ENCODE peak calls at places on chromosome 2, in ten cellular contexts. X is mammary epithelial cell, D is endothelial cell of umbilical vein, K is MM.1S, N is PC-3, A is neural progenitor cell, I is HepG2, C is fibroblast of lung, M is IMR-90, W is H9. O is an unnamed sample.

GRCh38 chr2:64526034-64526433 is 1.9 kb downstream of the AFTPH start:
- DNase-seq in X (no peak), D (no peak), K (no peak), N (no peak), A (no peak), I (no peak), C (no peak), M (no peak), W (no peak), O (no peak)

GRCh38 chr2:8309131-8309530 is 372.7 kb upstream of the ID2 start:
- DNase-seq in X (no peak), D (no peak), K (no peak), N (no peak), A (no peak), I (no peak), C (no peak), M (no peak), W (peak), O (no peak)

GRCh38 chr2:47201224-47201623 is 46.1 kb upstream of the STPG4 start:
- DNase-seq in X (peak), D (no peak), K (no peak), N (peak), A (no peak), I (no peak), C (peak), M (peak), W (no peak), O (no peak)

GRCh38 chr2:25273985-25274550 is 67.7 kb downstream of the DNMT3A start:
- DNase-seq in X (no peak), D (no peak), K (no peak), N (no peak), A (no peak), I (no peak), C (no peak), M (no peak), W (no peak), O (peak)

GRCh38 chr2:28333606-28334526 is 58.8 kb upstream of the FOSL2 start:
- DNase-seq in X (no peak), D (no peak), K (no peak), N (no peak), A (no peak), I (no peak), C (peak), M (no peak), W (no peak), O (peak)

GRCh38 chr2:119545754-119546445 is 1.7 kb downstream of the CFAP221 start:
- DNase-seq in X (no peak), D (no peak), K (no peak), N (no peak), A (no peak), I (no peak), C (no peak), M (no peak), W (no peak), O (no peak)

GRCh38 chr2:46548521-46549144 is 69.3 kb downstream of the TMEM247 start:
- DNase-seq in X (no peak), D (no peak), K (peak), N (no peak), A (no peak), I (no peak), C (no peak), M (no peak), W (no peak), O (peak)

GRCh38 chr2:75528221-75528977 is 32.3 kb downstream of the EVA1A start:
- DNase-seq in X (peak), D (no peak), K (no peak), N (peak), A (no peak), I (no peak), C (no peak), M (no peak), W (peak), O (no peak)

GRCh38 chr2:190530211-190530639 is 4.3 kb downstream of the NEMP2 start:
- DNase-seq in X (peak), D (no peak), K (no peak), N (no peak), A (no peak), I (peak), C (peak), M (peak), W (no peak), O (peak)

GRCh38 chr2:142745691-142746090 is 131.8 kb upstream of the KYNU start:
- DNase-seq in X (peak), D (no peak), K (no peak), N (no peak), A (no peak), I (peak), C (no peak), M (no peak), W (no peak), O (no peak)

GRCh38 chr2:225920621-225921020 is 521.1 kb downstream of the NYAP2 start:
- DNase-seq in X (no peak), D (no peak), K (no peak), N (peak), A (no peak), I (no peak), C (no peak), M (no peak), W (no peak), O (no peak)

GRCh38 chr2:217797661-217798069 is 205.1 kb downstream of the TNS1 start:
- DNase-seq in X (peak), D (no peak), K (peak), N (peak), A (no peak), I (no peak), C (no peak), M (peak), W (no peak), O (no peak)

GRCh38 chr2:100126172-100126571 is 16.2 kb downstream of the AFF3 start:
- DNase-seq in X (no peak), D (no peak), K (no peak), N (no peak), A (no peak), I (no peak), C (peak), M (peak), W (no peak), O (no peak)

GRCh38 chr2:115129502-115129901 is 687.1 kb downstream of the DPP10 start:
- DNase-seq in X (no peak), D (no peak), K (no peak), N (no peak), A (no peak), I (no peak), C (no peak), M (no peak), W (no peak), O (no peak)

GRCh38 chr2:105775809-105776559 is 31.3 kb downstream of the NCK2 start:
- DNase-seq in X (no peak), D (no peak), K (no peak), N (no peak), A (no peak), I (no peak), C (no peak), M (no peak), W (no peak), O (no peak)

GRCh38 chr2:30266051-30266621 is 34.8 kb downstream of the LBH start:
- DNase-seq in X (no peak), D (no peak), K (no peak), N (no peak), A (no peak), I (no peak), C (no peak), M (no peak), W (no peak), O (peak)

GRCh38 chr2:125516496-125517109 is 1139.4 kb upstream of the GYPC start:
- DNase-seq in X (no peak), D (no peak), K (peak), N (peak), A (peak), I (peak), C (peak), M (peak), W (peak), O (peak)

GRCh38 chr2:57886196-57886786 is 160.3 kb upstream of the VRK2 start:
- DNase-seq in X (no peak), D (no peak), K (no peak), N (no peak), A (peak), I (no peak), C (no peak), M (no peak), W (no peak), O (no peak)

GRCh38 chr2:40093036-40093673 is 314.1 kb upstream of the THUMPD2 start:
- DNase-seq in X (no peak), D (peak), K (no peak), N (no peak), A (peak), I (no peak), C (peak), M (peak), W (no peak), O (no peak)

GRCh38 chr2:67733517-67733916 is 329.3 kb downstream of the C1D start:
- DNase-seq in X (peak), D (peak), K (no peak), N (peak), A (peak), I (peak), C (peak), M (no peak), W (peak), O (no peak)

GRCh38 chr2:44778221-44778654 is 163.3 kb upstream of the SIX3 start:
- DNase-seq in X (no peak), D (no peak), K (no peak), N (no peak), A (peak), I (no peak), C (no peak), M (no peak), W (peak), O (no peak)

GRCh38 chr2:148244593-148245292 is 223.9 kb downstream of the MBD5 start:
- DNase-seq in X (peak), D (peak), K (no peak), N (peak), A (no peak), I (peak), C (peak), M (peak), W (no peak), O (no peak)

GRCh38 chr2:68240446-68240845 is 11.9 kb downstream of the PPP3R1 start:
- DNase-seq in X (no peak), D (no peak), K (no peak), N (no peak), A (no peak), I (no peak), C (no peak), M (no peak), W (no peak), O (no peak)

GRCh38 chr2:83081835-83082522 is 1377.1 kb downstream of the SUCLG1 start:
- DNase-seq in X (peak), D (peak), K (no peak), N (peak), A (no peak), I (peak), C (peak), M (peak), W (no peak), O (peak)

GRCh38 chr2:182368996-182369395 is 57.8 kb downstream of the PDE1A start:
- DNase-seq in X (no peak), D (no peak), K (no peak), N (no peak), A (no peak), I (no peak), C (no peak), M (no peak), W (no peak), O (no peak)

GRCh38 chr2:182717451-182718215 is 1.6 kb downstream of the DNAJC10 start:
- DNase-seq in X (no peak), D (peak), K (peak), N (no peak), A (no peak), I (no peak), C (no peak), M (no peak), W (no peak), O (peak)

GRCh38 chr2:183093857-183094657 is 15.5 kb downstream of the DUSP19 start:
- DNase-seq in X (peak), D (peak), K (no peak), N (peak), A (no peak), I (no peak), C (peak), M (peak), W (no peak), O (peak)

GRCh38 chr2:25417715-25418369 is 76.1 kb upstream of the DNMT3A start:
- DNase-seq in X (no peak), D (no peak), K (no peak), N (no peak), A (no peak), I (no peak), C (no peak), M (no peak), W (no peak), O (no peak)

GRCh38 chr2:223941579-223942277 is 3.4 kb downstream of the WDFY1 start:
- DNase-seq in X (peak), D (peak), K (no peak), N (peak), A (no peak), I (no peak), C (peak), M (peak), W (no peak), O (peak)

GRCh38 chr2:176084629-176085119 is 912 bp upstream of the EVX2 start:
- DNase-seq in X (no peak), D (no peak), K (no peak), N (no peak), A (no peak), I (no peak), C (no peak), M (no peak), W (peak), O (peak)

GRCh38 chr2:39171618-39172017 is 50.8 kb upstream of the SOS1 start:
- DNase-seq in X (no peak), D (no peak), K (no peak), N (no peak), A (no peak), I (peak), C (no peak), M (no peak), W (no peak), O (no peak)

GRCh38 chr2:209624192-209624938 is 147.3 kb upstream of the UNC80 start:
- DNase-seq in X (no peak), D (no peak), K (no peak), N (no peak), A (no peak), I (no peak), C (no peak), M (no peak), W (no peak), O (no peak)

GRCh38 chr2:31764169-31764568 is 183.4 kb upstream of the SRD5A2 start:
- DNase-seq in X (peak), D (no peak), K (no peak), N (peak), A (no peak), I (no peak), C (no peak), M (no peak), W (no peak), O (no peak)

GRCh38 chr2:66555511-66556324 is 120.8 kb downstream of the MEIS1 start:
- DNase-seq in X (no peak), D (peak), K (no peak), N (no peak), A (no peak), I (no peak), C (peak), M (no peak), W (no peak), O (no peak)

DNA sequence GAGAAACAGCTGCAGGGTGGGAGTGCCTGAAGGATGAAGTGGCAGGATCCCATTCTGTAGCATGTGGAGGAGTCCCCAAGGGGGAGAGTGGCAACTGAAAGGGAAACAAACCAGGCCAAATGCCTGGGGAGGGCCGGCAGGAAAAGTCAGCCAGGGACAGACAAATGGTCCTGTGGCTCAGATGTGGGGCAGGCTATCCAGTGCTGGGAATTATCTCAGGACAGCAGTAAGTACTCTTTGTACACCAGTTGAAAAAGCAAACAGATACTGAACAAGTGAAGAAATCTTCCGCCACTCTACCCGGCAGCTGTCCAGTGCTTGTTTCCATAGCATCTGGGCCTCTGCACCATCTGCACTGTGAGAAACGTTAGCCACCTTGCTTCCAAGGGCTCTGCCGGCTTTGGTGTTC is 408.9 kb downstream of the LRATD1 start:
- DNase-seq in X (no peak), D (no peak), K (no peak), N (no peak), A (no peak), I (no peak), C (peak), M (peak), W (no peak), O (no peak)
- H2AFZ ChIP-seq in X (no peak), D (no peak), K (no peak), N (no peak), A (no peak), I (no peak), C (no peak), M (no peak), W (no peak), O (no peak)

GRCh38 chr2:188766086-188766856 is 207.9 kb upstream of the COL3A1 start:
- DNase-seq in X (no peak), D (no peak), K (no peak), N (no peak), A (no peak), I (no peak), C (no peak), M (no peak), W (no peak), O (no peak)

GRCh38 chr2:188770296-188770695 is 203.9 kb upstream of the COL3A1 start:
- DNase-seq in X (no peak), D (no peak), K (no peak), N (no peak), A (no peak), I (no peak), C (no peak), M (no peak), W (no peak), O (no peak)

DNA sequence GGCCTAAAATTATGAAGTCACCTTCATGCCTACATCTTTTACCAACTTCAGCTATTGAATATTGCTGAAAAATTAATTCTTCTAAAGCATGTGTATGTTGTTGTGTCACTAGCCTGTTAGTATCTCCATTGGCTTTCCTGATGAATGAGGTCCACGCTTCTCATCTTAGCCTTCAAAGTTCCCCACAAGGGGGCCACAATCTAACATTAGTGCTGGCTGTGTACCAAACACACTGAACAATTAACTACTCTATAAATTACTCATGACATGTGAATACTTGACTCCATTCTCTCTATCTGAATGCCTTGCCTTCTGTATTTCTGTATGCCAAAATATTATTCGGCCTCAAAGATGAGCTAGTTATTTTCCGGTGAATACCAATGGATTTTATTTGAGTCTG is 208.7 kb upstream of the COL3A1 start:
- DNase-seq in X (peak), D (peak), K (no peak), N (peak), A (peak), I (peak), C (peak), M (peak), W (no peak), O (peak)
- TF ChIP-seq CTCF in X (peak), D (peak), K (peak), N (peak), A (peak), I (peak), C (peak), M (peak), W (peak), O (peak)

GRCh38 chr2:130338793-130339345 is 3.8 kb upstream of the IMP4 start:
- DNase-seq in X (no peak), D (no peak), K (no peak), N (no peak), A (no peak), I (no peak), C (no peak), M (no peak), W (no peak), O (no peak)

GRCh38 chr2:130336150-130336876 is 6.4 kb upstream of the IMP4 start:
- DNase-seq in X (no peak), D (no peak), K (no peak), N (no peak), A (peak), I (peak), C (no peak), M (no peak), W (no peak), O (no peak)

GRCh38 chr2:130336877-130337734 is 5.6 kb upstream of the IMP4 start:
- DNase-seq in X (peak), D (peak), K (no peak), N (peak), A (peak), I (peak), C (peak), M (peak), W (peak), O (peak)

GRCh38 chr2:130339885-130340745 is 2.6 kb upstream of the IMP4 start:
- DNase-seq in X (no peak), D (no peak), K (no peak), N (no peak), A (no peak), I (no peak), C (no peak), M (no peak), W (no peak), O (no peak)

DNA sequence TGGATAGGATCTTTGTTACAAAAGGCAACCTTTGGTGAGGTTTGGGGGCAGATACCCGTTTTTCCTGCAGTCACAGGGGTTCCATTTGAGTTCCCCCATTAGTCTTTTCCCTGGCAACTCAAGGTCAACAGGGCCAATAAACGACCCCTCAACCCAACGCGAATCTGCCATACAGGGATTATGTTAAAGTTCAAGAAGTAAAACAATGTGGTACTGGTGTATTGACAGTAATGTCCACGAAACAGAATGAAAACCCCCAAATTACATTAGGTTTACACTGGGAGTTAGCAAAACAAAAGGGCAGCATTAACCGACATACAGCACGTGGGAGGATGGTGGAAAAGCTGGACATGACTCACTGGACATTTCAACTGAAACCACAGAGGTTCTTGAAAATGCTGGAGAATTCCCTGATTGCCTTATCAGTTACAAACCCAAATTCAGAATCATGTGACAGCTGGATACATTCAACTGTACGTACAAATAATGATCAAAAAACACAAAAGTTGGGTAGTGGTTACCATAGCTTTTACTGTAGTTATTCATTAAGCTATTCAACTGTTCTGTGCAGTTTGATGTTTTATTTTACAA is 4.9 kb upstream of the IMP4 start:
- DNase-seq in X (peak), D (no peak), K (no peak), N (no peak), A (no peak), I (no peak), C (peak), M (peak), W (no peak), O (peak)
- H2AFZ ChIP-seq in X (no peak), D (peak), K (no peak), N (peak), A (no peak), I (no peak), C (no peak), M (peak), W (no peak), O (peak)

DNA sequence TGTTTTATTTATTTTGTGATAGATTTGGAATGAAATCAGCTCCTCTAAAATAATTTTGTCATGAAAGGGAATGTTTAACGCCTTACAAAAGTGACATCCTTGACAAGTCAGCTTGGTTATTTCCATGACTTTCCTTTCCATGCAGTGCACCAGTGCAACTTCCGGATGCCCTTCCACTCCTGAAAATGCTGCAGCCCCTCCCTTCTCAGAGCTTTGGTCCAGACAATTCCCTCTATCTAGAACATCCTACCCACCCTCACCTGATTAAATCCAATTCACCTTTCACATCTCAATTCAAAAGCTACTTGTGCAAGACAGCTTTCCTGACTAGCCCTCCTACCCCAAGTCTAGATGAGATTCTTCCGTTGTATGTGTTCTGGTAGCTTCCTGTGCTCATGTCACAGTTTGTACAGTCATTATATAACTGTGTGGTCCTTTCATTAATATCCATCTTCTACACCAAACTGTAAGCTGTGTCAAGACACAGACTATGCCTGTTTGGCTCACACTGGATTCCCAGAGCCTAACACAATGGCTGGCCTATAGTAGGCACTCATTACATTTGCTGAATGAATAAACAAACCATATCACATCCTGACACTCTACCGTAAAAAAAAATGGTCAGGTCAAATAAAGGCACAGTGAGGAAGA is 72.7 kb downstream of the ANKRD44 start:
- DNase-seq in X (no peak), D (no peak), K (no peak), N (no peak), A (no peak), I (no peak), C (no peak), M (no peak), W (no peak), O (no peak)
- TF ChIP-seq CTCF in X (no peak), D (no peak), K (no peak), N (no peak), A (no peak), I (no peak), C (no peak), M (no peak), W (no peak), O (no peak)